ENCODE peak calls at places on chromosome 22, in ten cellular contexts. One of them, this sample, is unnamed.

GRCh38 chr22:27724706-27725105 is 76.8 kb downstream of the MN1 start:
- DNase-seq in hepatocyte: no peak
- DNase-seq in glutamatergic neuron: no peak
- DNase-seq in GM10248: no peak
- DNase-seq in stimulated activated CD4-positive, alpha-beta T cell treated with anti-CD3 and anti-CD28 coated beads, Interleukin-1b, Interleukin-23, amount 100 ng/mL, for 4 hours: no peak
- DNase-seq in pancreas: no peak
- DNase-seq in anterior cingulate cortex: no peak
- DNase-seq in cardiac muscle cell: no peak
- DNase-seq in astrocyte of the cerebellum: peak
- DNase-seq in WERI-Rb-1: no peak
- DNase-seq in this sample: no peak

GRCh38 chr22:49929553-49929979 is 11.1 kb downstream of the CRELD2 start:
- DNase-seq in GM10248: peak
- DNase-seq in astrocyte of the cerebellum: no peak
- DNase-seq in glutamatergic neuron: peak
- DNase-seq in WERI-Rb-1: peak
- DNase-seq in anterior cingulate cortex: no peak
- DNase-seq in pancreas: peak
- DNase-seq in cardiac muscle cell: peak
- DNase-seq in stimulated activated CD4-positive, alpha-beta T cell treated with anti-CD3 and anti-CD28 coated beads, Interleukin-1b, Interleukin-23, amount 100 ng/mL, for 4 hours: peak
- DNase-seq in hepatocyte: peak
- DNase-seq in this sample: peak

GRCh38 chr22:42326786-42327185 is 56.3 kb upstream of the TCF20 start:
- DNase-seq in anterior cingulate cortex: no peak
- DNase-seq in hepatocyte: no peak
- DNase-seq in cardiac muscle cell: no peak
- DNase-seq in astrocyte of the cerebellum: no peak
- DNase-seq in stimulated activated CD4-positive, alpha-beta T cell treated with anti-CD3 and anti-CD28 coated beads, Interleukin-1b, Interleukin-23, amount 100 ng/mL, for 4 hours: no peak
- DNase-seq in WERI-Rb-1: no peak
- DNase-seq in glutamatergic neuron: no peak
- DNase-seq in GM10248: no peak
- DNase-seq in pancreas: no peak
- DNase-seq in this sample: no peak

GRCh38 chr22:40517631-40518030 is 118.9 kb downstream of the MRTFA start:
- DNase-seq in hepatocyte: no peak
- DNase-seq in cardiac muscle cell: no peak
- DNase-seq in GM10248: no peak
- DNase-seq in WERI-Rb-1: no peak
- DNase-seq in glutamatergic neuron: no peak
- DNase-seq in anterior cingulate cortex: no peak
- DNase-seq in pancreas: no peak
- DNase-seq in astrocyte of the cerebellum: no peak
- DNase-seq in stimulated activated CD4-positive, alpha-beta T cell treated with anti-CD3 and anti-CD28 coated beads, Interleukin-1b, Interleukin-23, amount 100 ng/mL, for 4 hours: no peak
- DNase-seq in this sample: no peak

GRCh38 chr22:42438293-42438650 is 6.1 kb upstream of the NFAM1 start:
- DNase-seq in cardiac muscle cell: no peak
- DNase-seq in WERI-Rb-1: no peak
- DNase-seq in stimulated activated CD4-positive, alpha-beta T cell treated with anti-CD3 and anti-CD28 coated beads, Interleukin-1b, Interleukin-23, amount 100 ng/mL, for 4 hours: no peak
- DNase-seq in hepatocyte: no peak
- DNase-seq in glutamatergic neuron: no peak
- DNase-seq in GM10248: no peak
- DNase-seq in astrocyte of the cerebellum: no peak
- DNase-seq in pancreas: no peak
- DNase-seq in anterior cingulate cortex: no peak
- DNase-seq in this sample: no peak

GRCh38 chr22:50399751-50400331 is 56.7 kb downstream of the PPP6R2 start:
- DNase-seq in pancreas: no peak
- DNase-seq in anterior cingulate cortex: peak
- DNase-seq in glutamatergic neuron: peak
- DNase-seq in GM10248: peak
- DNase-seq in stimulated activated CD4-positive, alpha-beta T cell treated with anti-CD3 and anti-CD28 coated beads, Interleukin-1b, Interleukin-23, amount 100 ng/mL, for 4 hours: no peak
- DNase-seq in astrocyte of the cerebellum: no peak
- DNase-seq in WERI-Rb-1: peak
- DNase-seq in hepatocyte: peak
- DNase-seq in cardiac muscle cell: peak
- DNase-seq in this sample: peak

GRCh38 chr22:48208894-48209293 is 1446.4 kb downstream of the TBC1D22A start:
- DNase-seq in WERI-Rb-1: no peak
- DNase-seq in stimulated activated CD4-positive, alpha-beta T cell treated with anti-CD3 and anti-CD28 coated beads, Interleukin-1b, Interleukin-23, amount 100 ng/mL, for 4 hours: no peak
- DNase-seq in hepatocyte: no peak
- DNase-seq in GM10248: no peak
- DNase-seq in anterior cingulate cortex: no peak
- DNase-seq in pancreas: no peak
- DNase-seq in astrocyte of the cerebellum: no peak
- DNase-seq in cardiac muscle cell: no peak
- DNase-seq in glutamatergic neuron: no peak
- DNase-seq in this sample: no peak

GRCh38 chr22:45475063-45475747 is 27.5 kb upstream of the FBLN1 start:
- DNase-seq in glutamatergic neuron: no peak
- DNase-seq in pancreas: no peak
- DNase-seq in anterior cingulate cortex: no peak
- DNase-seq in WERI-Rb-1: no peak
- DNase-seq in astrocyte of the cerebellum: no peak
- DNase-seq in stimulated activated CD4-positive, alpha-beta T cell treated with anti-CD3 and anti-CD28 coated beads, Interleukin-1b, Interleukin-23, amount 100 ng/mL, for 4 hours: no peak
- DNase-seq in hepatocyte: peak
- DNase-seq in cardiac muscle cell: no peak
- DNase-seq in GM10248: no peak
- DNase-seq in this sample: no peak

GRCh38 chr22:42714768-42715430 is 5.8 kb downstream of the A4GALT start:
- DNase-seq in stimulated activated CD4-positive, alpha-beta T cell treated with anti-CD3 and anti-CD28 coated beads, Interleukin-1b, Interleukin-23, amount 100 ng/mL, for 4 hours: no peak
- DNase-seq in GM10248: no peak
- DNase-seq in hepatocyte: no peak
- DNase-seq in anterior cingulate cortex: no peak
- DNase-seq in pancreas: no peak
- DNase-seq in astrocyte of the cerebellum: no peak
- DNase-seq in cardiac muscle cell: peak
- DNase-seq in glutamatergic neuron: no peak
- DNase-seq in WERI-Rb-1: no peak
- DNase-seq in this sample: no peak

GRCh38 chr22:28783786-28784671 is 11.5 kb downstream of the CCDC117 start:
- DNase-seq in glutamatergic neuron: no peak
- DNase-seq in hepatocyte: peak
- DNase-seq in GM10248: no peak
- DNase-seq in anterior cingulate cortex: no peak
- DNase-seq in WERI-Rb-1: no peak
- DNase-seq in astrocyte of the cerebellum: no peak
- DNase-seq in stimulated activated CD4-positive, alpha-beta T cell treated with anti-CD3 and anti-CD28 coated beads, Interleukin-1b, Interleukin-23, amount 100 ng/mL, for 4 hours: no peak
- DNase-seq in cardiac muscle cell: no peak
- DNase-seq in pancreas: no peak
- DNase-seq in this sample: no peak

GRCh38 chr22:19576460-19577421 is 52.5 kb upstream of the CLDN5 start:
- DNase-seq in stimulated activated CD4-positive, alpha-beta T cell treated with anti-CD3 and anti-CD28 coated beads, Interleukin-1b, Interleukin-23, amount 100 ng/mL, for 4 hours: peak
- DNase-seq in hepatocyte: peak
- DNase-seq in GM10248: peak
- DNase-seq in cardiac muscle cell: peak
- DNase-seq in glutamatergic neuron: peak
- DNase-seq in WERI-Rb-1: no peak
- DNase-seq in pancreas: no peak
- DNase-seq in astrocyte of the cerebellum: no peak
- DNase-seq in anterior cingulate cortex: no peak
- DNase-seq in this sample: no peak

GRCh38 chr22:44901301-44901700 is 108.5 kb downstream of the PHF21B start:
- DNase-seq in pancreas: no peak
- DNase-seq in astrocyte of the cerebellum: no peak
- DNase-seq in glutamatergic neuron: no peak
- DNase-seq in GM10248: no peak
- DNase-seq in stimulated activated CD4-positive, alpha-beta T cell treated with anti-CD3 and anti-CD28 coated beads, Interleukin-1b, Interleukin-23, amount 100 ng/mL, for 4 hours: no peak
- DNase-seq in hepatocyte: no peak
- DNase-seq in cardiac muscle cell: peak
- DNase-seq in WERI-Rb-1: no peak
- DNase-seq in anterior cingulate cortex: no peak
- DNase-seq in this sample: no peak

GRCh38 chr22:39478461-39478860 is 21.6 kb downstream of the MGAT3 start:
- DNase-seq in anterior cingulate cortex: no peak
- DNase-seq in hepatocyte: peak
- DNase-seq in glutamatergic neuron: no peak
- DNase-seq in pancreas: peak
- DNase-seq in astrocyte of the cerebellum: no peak
- DNase-seq in stimulated activated CD4-positive, alpha-beta T cell treated with anti-CD3 and anti-CD28 coated beads, Interleukin-1b, Interleukin-23, amount 100 ng/mL, for 4 hours: no peak
- DNase-seq in cardiac muscle cell: no peak
- DNase-seq in GM10248: no peak
- DNase-seq in WERI-Rb-1: no peak
- DNase-seq in this sample: peak

GRCh38 chr22:29224121-29224858 is 18.6 kb downstream of the EMID1 start:
- DNase-seq in GM10248: no peak
- DNase-seq in anterior cingulate cortex: no peak
- DNase-seq in cardiac muscle cell: no peak
- DNase-seq in WERI-Rb-1: no peak
- DNase-seq in glutamatergic neuron: peak
- DNase-seq in stimulated activated CD4-positive, alpha-beta T cell treated with anti-CD3 and anti-CD28 coated beads, Interleukin-1b, Interleukin-23, amount 100 ng/mL, for 4 hours: no peak
- DNase-seq in hepatocyte: peak
- DNase-seq in astrocyte of the cerebellum: no peak
- DNase-seq in pancreas: peak
- DNase-seq in this sample: no peak

GRCh38 chr22:49568751-49569285 is 258.9 kb downstream of the BRD1 start:
- DNase-seq in GM10248: no peak
- DNase-seq in cardiac muscle cell: no peak
- DNase-seq in stimulated activated CD4-positive, alpha-beta T cell treated with anti-CD3 and anti-CD28 coated beads, Interleukin-1b, Interleukin-23, amount 100 ng/mL, for 4 hours: no peak
- DNase-seq in pancreas: no peak
- DNase-seq in anterior cingulate cortex: no peak
- DNase-seq in glutamatergic neuron: no peak
- DNase-seq in astrocyte of the cerebellum: no peak
- DNase-seq in WERI-Rb-1: peak
- DNase-seq in hepatocyte: no peak
- DNase-seq in this sample: no peak

GRCh38 chr22:19984201-19984753 is 32.3 kb downstream of the ARVCF start:
- DNase-seq in WERI-Rb-1: peak
- DNase-seq in cardiac muscle cell: no peak
- DNase-seq in stimulated activated CD4-positive, alpha-beta T cell treated with anti-CD3 and anti-CD28 coated beads, Interleukin-1b, Interleukin-23, amount 100 ng/mL, for 4 hours: no peak
- DNase-seq in astrocyte of the cerebellum: no peak
- DNase-seq in glutamatergic neuron: no peak
- DNase-seq in GM10248: no peak
- DNase-seq in anterior cingulate cortex: no peak
- DNase-seq in pancreas: peak
- DNase-seq in hepatocyte: peak
- DNase-seq in this sample: peak

GRCh38 chr22:37804502-37804885 is 3.2 kb upstream of the GCAT start:
- DNase-seq in cardiac muscle cell: no peak
- DNase-seq in pancreas: peak
- DNase-seq in glutamatergic neuron: peak
- DNase-seq in hepatocyte: peak
- DNase-seq in anterior cingulate cortex: no peak
- DNase-seq in astrocyte of the cerebellum: no peak
- DNase-seq in WERI-Rb-1: no peak
- DNase-seq in stimulated activated CD4-positive, alpha-beta T cell treated with anti-CD3 and anti-CD28 coated beads, Interleukin-1b, Interleukin-23, amount 100 ng/mL, for 4 hours: no peak
- DNase-seq in GM10248: no peak
- DNase-seq in this sample: no peak

GRCh38 chr22:25235547-25236290 is 16.3 kb downstream of the CRYBB2 start:
- DNase-seq in stimulated activated CD4-positive, alpha-beta T cell treated with anti-CD3 and anti-CD28 coated beads, Interleukin-1b, Interleukin-23, amount 100 ng/mL, for 4 hours: peak
- DNase-seq in WERI-Rb-1: peak
- DNase-seq in hepatocyte: peak
- DNase-seq in astrocyte of the cerebellum: peak
- DNase-seq in cardiac muscle cell: peak
- DNase-seq in anterior cingulate cortex: peak
- DNase-seq in GM10248: peak
- DNase-seq in pancreas: peak
- DNase-seq in glutamatergic neuron: peak
- DNase-seq in this sample: peak

GRCh38 chr22:17823226-17823625 is 49.0 kb upstream of the BID start:
- DNase-seq in cardiac muscle cell: no peak
- DNase-seq in anterior cingulate cortex: no peak
- DNase-seq in WERI-Rb-1: no peak
- DNase-seq in glutamatergic neuron: no peak
- DNase-seq in astrocyte of the cerebellum: no peak
- DNase-seq in stimulated activated CD4-positive, alpha-beta T cell treated with anti-CD3 and anti-CD28 coated beads, Interleukin-1b, Interleukin-23, amount 100 ng/mL, for 4 hours: no peak
- DNase-seq in GM10248: no peak
- DNase-seq in pancreas: no peak
- DNase-seq in hepatocyte: no peak
- DNase-seq in this sample: no peak

GRCh38 chr22:48284671-48285070 is 1522.2 kb downstream of the TBC1D22A start:
- DNase-seq in cardiac muscle cell: no peak
- DNase-seq in WERI-Rb-1: no peak
- DNase-seq in stimulated activated CD4-positive, alpha-beta T cell treated with anti-CD3 and anti-CD28 coated beads, Interleukin-1b, Interleukin-23, amount 100 ng/mL, for 4 hours: no peak
- DNase-seq in glutamatergic neuron: no peak
- DNase-seq in astrocyte of the cerebellum: no peak
- DNase-seq in hepatocyte: no peak
- DNase-seq in GM10248: no peak
- DNase-seq in pancreas: no peak
- DNase-seq in anterior cingulate cortex: no peak
- DNase-seq in this sample: no peak

GRCh38 chr22:21775061-21775460 is 39.5 kb upstream of the YPEL1 start:
- DNase-seq in pancreas: no peak
- DNase-seq in GM10248: no peak
- DNase-seq in anterior cingulate cortex: no peak
- DNase-seq in cardiac muscle cell: peak
- DNase-seq in hepatocyte: no peak
- DNase-seq in astrocyte of the cerebellum: no peak
- DNase-seq in stimulated activated CD4-positive, alpha-beta T cell treated with anti-CD3 and anti-CD28 coated beads, Interleukin-1b, Interleukin-23, amount 100 ng/mL, for 4 hours: no peak
- DNase-seq in glutamatergic neuron: no peak
- DNase-seq in WERI-Rb-1: no peak
- DNase-seq in this sample: no peak

GRCh38 chr22:29370556-29370955 is 17.8 kb downstream of the AP1B1 start:
- DNase-seq in glutamatergic neuron: peak
- DNase-seq in stimulated activated CD4-positive, alpha-beta T cell treated with anti-CD3 and anti-CD28 coated beads, Interleukin-1b, Interleukin-23, amount 100 ng/mL, for 4 hours: no peak
- DNase-seq in hepatocyte: no peak
- DNase-seq in cardiac muscle cell: no peak
- DNase-seq in WERI-Rb-1: peak
- DNase-seq in GM10248: no peak
- DNase-seq in anterior cingulate cortex: no peak
- DNase-seq in pancreas: no peak
- DNase-seq in astrocyte of the cerebellum: no peak
- DNase-seq in this sample: no peak

GRCh38 chr22:25021409-25021808 is 68.9 kb downstream of the KIAA1671 start:
- DNase-seq in stimulated activated CD4-positive, alpha-beta T cell treated with anti-CD3 and anti-CD28 coated beads, Interleukin-1b, Interleukin-23, amount 100 ng/mL, for 4 hours: no peak
- DNase-seq in astrocyte of the cerebellum: no peak
- DNase-seq in WERI-Rb-1: no peak
- DNase-seq in glutamatergic neuron: no peak
- DNase-seq in anterior cingulate cortex: no peak
- DNase-seq in cardiac muscle cell: no peak
- DNase-seq in GM10248: no peak
- DNase-seq in pancreas: no peak
- DNase-seq in hepatocyte: no peak
- DNase-seq in this sample: no peak

GRCh38 chr22:37632174-37633081 is 7.0 kb upstream of the SH3BP1 start:
- DNase-seq in astrocyte of the cerebellum: no peak
- DNase-seq in glutamatergic neuron: no peak
- DNase-seq in GM10248: peak
- DNase-seq in cardiac muscle cell: no peak
- DNase-seq in anterior cingulate cortex: no peak
- DNase-seq in hepatocyte: no peak
- DNase-seq in stimulated activated CD4-positive, alpha-beta T cell treated with anti-CD3 and anti-CD28 coated beads, Interleukin-1b, Interleukin-23, amount 100 ng/mL, for 4 hours: no peak
- DNase-seq in WERI-Rb-1: no peak
- DNase-seq in pancreas: no peak
- DNase-seq in this sample: no peak

GRCh38 chr22:17804331-17805080 is 30.2 kb upstream of the BID start:
- DNase-seq in anterior cingulate cortex: no peak
- DNase-seq in astrocyte of the cerebellum: no peak
- DNase-seq in stimulated activated CD4-positive, alpha-beta T cell treated with anti-CD3 and anti-CD28 coated beads, Interleukin-1b, Interleukin-23, amount 100 ng/mL, for 4 hours: no peak
- DNase-seq in GM10248: no peak
- DNase-seq in cardiac muscle cell: no peak
- DNase-seq in glutamatergic neuron: no peak
- DNase-seq in WERI-Rb-1: no peak
- DNase-seq in pancreas: no peak
- DNase-seq in hepatocyte: no peak
- DNase-seq in this sample: no peak

GRCh38 chr22:28855355-28856094 is 27.8 kb upstream of the ZNRF3 start:
- DNase-seq in cardiac muscle cell: peak
- DNase-seq in GM10248: peak
- DNase-seq in astrocyte of the cerebellum: peak
- DNase-seq in stimulated activated CD4-positive, alpha-beta T cell treated with anti-CD3 and anti-CD28 coated beads, Interleukin-1b, Interleukin-23, amount 100 ng/mL, for 4 hours: no peak
- DNase-seq in glutamatergic neuron: no peak
- DNase-seq in pancreas: no peak
- DNase-seq in WERI-Rb-1: peak
- DNase-seq in hepatocyte: peak
- DNase-seq in anterior cingulate cortex: peak
- DNase-seq in this sample: peak

GRCh38 chr22:28435271-28435825 is 244.3 kb downstream of the TTC28 start:
- DNase-seq in stimulated activated CD4-positive, alpha-beta T cell treated with anti-CD3 and anti-CD28 coated beads, Interleukin-1b, Interleukin-23, amount 100 ng/mL, for 4 hours: no peak
- DNase-seq in glutamatergic neuron: no peak
- DNase-seq in anterior cingulate cortex: no peak
- DNase-seq in astrocyte of the cerebellum: no peak
- DNase-seq in GM10248: no peak
- DNase-seq in pancreas: peak
- DNase-seq in WERI-Rb-1: no peak
- DNase-seq in hepatocyte: no peak
- DNase-seq in cardiac muscle cell: no peak
- DNase-seq in this sample: no peak

GRCh38 chr22:37565830-37566229 is 5.5 kb downstream of the CDC42EP1 start:
- DNase-seq in anterior cingulate cortex: no peak
- DNase-seq in WERI-Rb-1: no peak
- DNase-seq in hepatocyte: no peak
- DNase-seq in astrocyte of the cerebellum: no peak
- DNase-seq in GM10248: no peak
- DNase-seq in stimulated activated CD4-positive, alpha-beta T cell treated with anti-CD3 and anti-CD28 coated beads, Interleukin-1b, Interleukin-23, amount 100 ng/mL, for 4 hours: no peak
- DNase-seq in cardiac muscle cell: no peak
- DNase-seq in glutamatergic neuron: no peak
- DNase-seq in pancreas: no peak
- DNase-seq in this sample: no peak

This sample was measured in LoVo.